ENCODE peak calls at places on chromosomes 4 and X, in seven cellular contexts. V is AG10803; P is heart right ventricle; F is progenitor cell of endocrine pancreas; Z is GM13976; G is cardiac fibroblast; M is CD8-positive, alpha-beta T cell. K is an unnamed sample.

GRCh38 chr4:182642831-182643230 is 274.4 kb downstream of the DCTD start:
- DNase-seq in Z (no peak), F (no peak), V (peak), P (no peak), G (peak), M (no peak), K (no peak)

GRCh38 chrX:24184018-24184417 is 34.5 kb downstream of the ZFX start:
- DNase-seq in P (no peak), G (no peak), F (no peak), M (no peak), V (peak), Z (no peak), K (no peak)

GRCh38 chrX:1242901-1243402 is 25.7 kb upstream of the CSF2RA start:
- DNase-seq in P (no peak), Z (peak), V (no peak), M (no peak), F (no peak), G (peak), K (peak)

GRCh38 chr4:82905205-82905604 is 4.7 kb downstream of the THAP9 start:
- DNase-seq in F (no peak), V (peak), M (no peak), P (no peak), G (peak), Z (peak), K (peak)

GRCh38 chr4:108166441-108167315 is 2.1 kb downstream of the LEF1 start:
- DNase-seq in F (no peak), G (no peak), V (no peak), P (no peak), M (peak), Z (peak), K (peak)

GRCh38 chrX:131704136-131704695 is 160.3 kb downstream of the OR13H1 start:
- DNase-seq in Z (peak), M (no peak), G (no peak), P (peak), V (peak), F (no peak), K (peak)

GRCh38 chr4:8536467-8536866 is 43.7 kb upstream of the GPR78 start:
- DNase-seq in M (no peak), P (no peak), G (no peak), F (no peak), Z (no peak), V (no peak), K (no peak)

GRCh38 chr4:176377705-176378302 is 58.0 kb downstream of the SPCS3 start:
- DNase-seq in P (no peak), Z (peak), M (no peak), V (peak), G (peak), F (no peak), K (peak)

GRCh38 chr4:106898621-106899230 is 137.4 kb downstream of the DKK2 start:
- DNase-seq in M (no peak), G (peak), Z (peak), V (peak), F (peak), P (no peak), K (peak)

GRCh38 chr4:78627046-78627965 is 75.7 kb downstream of the ANXA3 start:
- DNase-seq in G (no peak), P (no peak), M (no peak), V (no peak), F (no peak), Z (no peak), K (no peak)

GRCh38 chrX:26822448-26822847 is 606.5 kb downstream of the MAGEB5 start:
- DNase-seq in F (no peak), M (no peak), V (no peak), Z (no peak), G (no peak), P (no peak), K (no peak)

GRCh38 chr4:157035471-157035870 is 40.5 kb upstream of the GLRB start:
- DNase-seq in M (no peak), V (no peak), F (no peak), P (no peak), Z (no peak), G (no peak), K (no peak)

GRCh38 chr4:174120446-174121142 is 162.9 kb downstream of the FBXO8 start:
- DNase-seq in P (peak), F (peak), G (peak), M (no peak), V (peak), Z (peak), K (peak)

GRCh38 chr4:186037692-186038658 is 31.0 kb upstream of the TLR3 start:
- DNase-seq in V (peak), M (no peak), Z (peak), F (peak), P (no peak), G (peak), K (peak)

GRCh38 chrX:30278365-30278764 is 30.8 kb downstream of the NR0B1 start:
- DNase-seq in V (peak), G (peak), Z (no peak), P (no peak), F (no peak), M (no peak), K (no peak)

GRCh38 chrX:129980540-129981206 is 1.8 kb upstream of the BCORL1 start:
- DNase-seq in F (peak), G (no peak), M (no peak), V (no peak), P (peak), Z (peak), K (peak)

GRCh38 chr4:35151816-35152572 is 1092.3 kb downstream of the ARAP2 start:
- DNase-seq in F (no peak), Z (no peak), M (no peak), P (no peak), V (no peak), G (no peak), K (no peak)

GRCh38 chr4:25590171-25590570 is 65.5 kb upstream of the SLC34A2 start:
- DNase-seq in F (no peak), G (no peak), Z (no peak), V (no peak), P (no peak), M (no peak), K (no peak)

GRCh38 chr4:8108261-8108660 is 50.4 kb downstream of the ABLIM2 start:
- DNase-seq in Z (no peak), F (no peak), G (no peak), M (no peak), P (no peak), V (no peak), K (no peak)

GRCh38 chr4:80221161-80221560 is 23.9 kb downstream of the PRDM8 start:
- DNase-seq in V (peak), P (no peak), G (peak), F (no peak), M (no peak), Z (no peak), K (no peak)

GRCh38 chrX:15930585-15930984 is 76.0 kb upstream of the AP1S2 start:
- DNase-seq in V (peak), G (peak), F (no peak), M (no peak), P (no peak), Z (peak), K (peak)
- TF ChIP-seq CTCF in V (peak), G (peak), F (peak), M (no peak), P (no peak), Z (no peak), K (peak)

GRCh38 chr4:123994917-123995316 is 598.3 kb downstream of the SPRY1 start:
- DNase-seq in Z (no peak), G (no peak), P (no peak), V (no peak), F (no peak), M (no peak), K (no peak)
- TF ChIP-seq CTCF in Z (no peak), G (peak), P (no peak), V (peak), F (peak), M (no peak), K (no peak)

DNA sequence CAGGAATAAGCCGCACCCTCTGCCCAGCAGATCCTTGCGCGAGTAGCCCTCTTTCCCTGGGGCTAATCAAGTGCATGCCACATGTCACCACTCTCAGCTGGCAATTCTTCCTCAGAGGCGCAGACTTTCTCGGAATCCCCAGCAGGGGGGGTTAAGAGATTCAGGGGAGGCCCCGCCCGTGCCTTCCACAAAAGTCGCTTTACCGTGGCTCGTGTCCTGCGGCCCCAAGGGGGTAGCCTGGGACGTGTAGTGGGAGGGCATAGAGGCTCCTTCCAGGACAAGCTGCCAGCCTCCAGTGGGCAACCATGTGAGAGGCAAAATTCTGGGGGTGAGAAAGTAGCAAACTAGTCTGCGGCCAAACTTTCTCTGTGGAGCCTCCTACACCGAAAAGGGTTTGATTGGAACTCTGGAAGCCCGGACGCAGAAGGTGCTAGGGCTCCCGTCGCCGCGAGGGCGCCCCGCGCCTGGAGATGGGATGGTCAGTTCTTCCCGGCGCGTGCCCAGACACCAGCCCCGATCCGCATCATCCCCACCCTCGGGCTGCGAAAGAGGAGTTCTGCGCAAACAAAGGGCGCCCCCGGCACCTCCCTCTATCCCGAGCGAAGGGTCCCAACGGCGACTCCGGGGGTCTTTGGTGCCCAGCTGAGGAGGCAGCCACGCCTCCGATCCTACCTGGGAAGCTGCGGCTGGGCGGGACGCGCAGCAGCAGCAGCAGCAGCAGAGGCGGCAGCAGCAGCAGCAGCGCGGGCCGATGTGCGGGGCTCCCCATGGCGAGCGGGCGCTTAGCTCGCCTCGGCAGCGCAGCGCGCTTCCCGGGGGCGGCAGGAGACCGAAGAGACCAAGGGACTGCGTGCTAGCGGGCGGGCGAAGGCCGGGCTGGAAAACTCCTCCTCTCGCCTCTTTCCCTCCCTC is at the start of gene SRPX:
- DNase-seq in Z (peak), P (peak), M (no peak), V (peak), G (peak), F (peak), K (peak)
- TF ChIP-seq CTCF in Z (no peak), P (no peak), M (no peak), V (peak), G (peak), F (peak), K (no peak)

GRCh38 chr4:41538887-41539498 is 1.0 kb downstream of the LIMCH1 start:
- DNase-seq in F (no peak), P (peak), G (no peak), Z (no peak), V (no peak), M (no peak), K (no peak)

GRCh38 chr4:41538017-41538733 is at the start of gene LIMCH1:
- DNase-seq in G (no peak), F (no peak), P (peak), M (no peak), V (peak), Z (no peak), K (no peak)

GRCh38 chr4:41539711-41540110 is 1.8 kb downstream of the LIMCH1 start:
- DNase-seq in P (no peak), G (no peak), Z (no peak), F (no peak), M (no peak), V (no peak), K (no peak)

GRCh38 chr4:41535911-41536361 is 2.0 kb upstream of the LIMCH1 start:
- DNase-seq in G (no peak), V (no peak), Z (no peak), M (no peak), P (no peak), F (no peak), K (no peak)

DNA sequence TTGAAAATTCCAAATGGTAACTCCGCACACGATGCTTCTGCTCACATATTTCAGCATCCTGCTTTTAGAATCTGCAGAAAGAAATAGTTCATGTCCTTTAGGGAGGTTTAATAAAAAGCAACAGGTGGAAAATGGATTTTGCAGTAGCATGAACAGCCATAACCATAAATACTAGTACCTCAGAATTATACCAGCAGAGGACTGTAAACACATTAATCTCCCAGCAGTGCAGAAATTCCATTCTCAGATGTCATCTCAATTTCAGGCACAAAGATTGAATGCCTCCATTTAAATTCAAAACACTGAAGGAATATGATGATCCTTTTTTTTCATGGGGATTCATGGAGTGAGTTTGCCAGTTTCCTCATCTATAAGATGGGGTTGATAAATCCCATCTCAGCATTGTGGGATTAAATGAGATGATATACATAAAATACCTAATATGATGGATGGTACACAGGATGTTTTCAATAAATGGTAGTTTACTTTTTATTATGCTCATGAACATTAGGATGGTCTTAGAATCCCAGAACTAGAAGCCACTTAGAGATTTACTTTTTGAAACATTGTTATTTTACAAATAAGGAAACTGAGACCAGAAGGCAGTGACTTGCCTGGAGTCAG is 578 bp upstream of the LIMCH1 start:
- DNase-seq in F (no peak), M (no peak), V (no peak), P (no peak), G (no peak), Z (no peak), K (no peak)
- TF ChIP-seq CTCF in F (no peak), M (no peak), V (no peak), P (no peak), G (no peak), Z (no peak), K (no peak)

GRCh38 chr4:70946944-70947343 is 44.8 kb downstream of the MOB1B start:
- DNase-seq in V (no peak), F (no peak), G (peak), Z (no peak), M (no peak), P (no peak), K (no peak)

GRCh38 chr4:70954032-70954431 is 39.4 kb upstream of the DCK start:
- DNase-seq in Z (no peak), V (peak), P (no peak), F (no peak), G (peak), M (no peak), K (no peak)

GRCh38 chr4:70945452-70946055 is 43.4 kb downstream of the MOB1B start:
- DNase-seq in Z (no peak), F (no peak), P (no peak), M (no peak), G (peak), V (peak), K (no peak)

GRCh38 chr4:70945046-70945445 is 42.9 kb downstream of the MOB1B start:
- DNase-seq in M (no peak), P (no peak), V (no peak), F (no peak), Z (no peak), G (no peak), K (no peak)

GRCh38 chr4:70948665-70949284 is 44.7 kb upstream of the DCK start:
- DNase-seq in P (no peak), Z (no peak), F (no peak), G (no peak), V (no peak), M (no peak), K (peak)
- TF ChIP-seq CTCF in P (no peak), Z (peak), F (no peak), G (no peak), V (no peak), M (no peak), K (no peak)

DNA sequence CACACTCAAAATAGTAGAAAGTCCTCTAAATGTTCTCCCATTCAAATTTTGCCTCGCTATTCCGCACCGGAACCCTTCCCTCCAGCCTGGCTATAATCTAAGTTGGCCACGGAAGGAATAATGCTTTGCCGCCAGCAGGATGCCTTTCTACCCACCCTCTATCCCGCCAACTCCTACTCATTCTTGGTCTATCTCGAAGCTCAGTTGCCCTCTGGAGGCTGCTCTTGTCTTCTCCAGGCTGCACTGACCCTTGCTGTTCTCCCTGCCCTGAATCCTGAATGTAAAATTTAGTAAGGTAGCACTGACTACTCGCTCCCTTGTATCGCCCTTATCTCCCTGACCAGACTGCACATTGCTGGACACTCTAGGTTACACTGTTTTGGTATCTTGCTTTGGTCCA is 212.4 kb downstream of the MGST2 start:
- DNase-seq in G (no peak), V (no peak), P (no peak), Z (no peak), M (no peak), F (no peak), K (no peak)
- TF ChIP-seq CTCF in G (no peak), V (no peak), P (no peak), Z (no peak), M (no peak), F (no peak), K (no peak)